ENCODE peak calls at places on chromosomes 16 and 17, in nine cellular contexts. One of them, this sample, is unnamed.

GRCh38 chr16:60463986-60464385 is 1572.3 kb downstream of the CDH8 start:
- DNase-seq in CD4-positive, alpha-beta T cell: no peak
- DNase-seq in glutamatergic neuron: no peak
- DNase-seq in AG10803: no peak
- DNase-seq in AG09309: no peak
- DNase-seq in PC-3: no peak
- DNase-seq in sigmoid colon: no peak
- DNase-seq in left ventricle myocardium inferior: no peak
- DNase-seq in GM13976: no peak
- DNase-seq in this sample: no peak

GRCh38 chr16:59039066-59039465 is 304.9 kb upstream of the GOT2 start:
- DNase-seq in left ventricle myocardium inferior: no peak
- DNase-seq in GM13976: no peak
- DNase-seq in sigmoid colon: no peak
- DNase-seq in AG09309: no peak
- DNase-seq in glutamatergic neuron: no peak
- DNase-seq in CD4-positive, alpha-beta T cell: no peak
- DNase-seq in AG10803: peak; percentile 64
- DNase-seq in PC-3: no peak
- DNase-seq in this sample: no peak

GRCh38 chr17:78805301-78805700 is 23.2 kb upstream of the CYTH1 start:
- DNase-seq in glutamatergic neuron: no peak
- DNase-seq in GM13976: no peak
- DNase-seq in left ventricle myocardium inferior: no peak
- DNase-seq in AG10803: no peak
- DNase-seq in CD4-positive, alpha-beta T cell: peak; percentile 66
- DNase-seq in sigmoid colon: no peak
- DNase-seq in PC-3: no peak
- DNase-seq in AG09309: no peak
- DNase-seq in this sample: no peak

GRCh38 chr17:4536259-4536741 is 18.9 kb downstream of the MYBBP1A start:
- DNase-seq in AG09309: no peak
- DNase-seq in GM13976: no peak
- DNase-seq in AG10803: no peak
- DNase-seq in sigmoid colon: no peak
- DNase-seq in glutamatergic neuron: peak; percentile 32
- DNase-seq in PC-3: no peak
- DNase-seq in left ventricle myocardium inferior: no peak
- DNase-seq in CD4-positive, alpha-beta T cell: no peak
- DNase-seq in this sample: no peak

GRCh38 chr17:43552229-43552837 is 6.2 kb upstream of the ETV4 start:
- DNase-seq in AG10803: no peak
- DNase-seq in PC-3: no peak
- DNase-seq in CD4-positive, alpha-beta T cell: no peak
- DNase-seq in GM13976: no peak
- DNase-seq in left ventricle myocardium inferior: no peak
- DNase-seq in AG09309: no peak
- DNase-seq in glutamatergic neuron: no peak
- DNase-seq in sigmoid colon: no peak
- DNase-seq in this sample: no peak

GRCh38 chr16:54366943-54367342 is 80.4 kb upstream of the IRX3 start:
- DNase-seq in glutamatergic neuron: no peak
- DNase-seq in AG09309: no peak
- DNase-seq in PC-3: no peak
- DNase-seq in left ventricle myocardium inferior: no peak
- DNase-seq in AG10803: no peak
- DNase-seq in GM13976: no peak
- DNase-seq in sigmoid colon: no peak
- DNase-seq in CD4-positive, alpha-beta T cell: no peak
- DNase-seq in this sample: no peak

GRCh38 chr17:49741692-49742076 is 22.2 kb downstream of the FAM117A start:
- DNase-seq in CD4-positive, alpha-beta T cell: no peak
- DNase-seq in sigmoid colon: no peak
- DNase-seq in AG09309: no peak
- DNase-seq in PC-3: no peak
- DNase-seq in left ventricle myocardium inferior: no peak
- DNase-seq in GM13976: no peak
- DNase-seq in glutamatergic neuron: no peak
- DNase-seq in AG10803: no peak
- DNase-seq in this sample: no peak

GRCh38 chr17:28407974-28408306 is 1.9 kb upstream of the SLC46A1 start:
- DNase-seq in AG10803: no peak
- DNase-seq in GM13976: no peak
- DNase-seq in CD4-positive, alpha-beta T cell: no peak
- DNase-seq in left ventricle myocardium inferior: no peak
- DNase-seq in AG09309: no peak
- DNase-seq in glutamatergic neuron: no peak
- DNase-seq in sigmoid colon: no peak
- DNase-seq in PC-3: no peak
- DNase-seq in this sample: no peak

GRCh38 chr16:88627531-88628411 is 10.6 kb upstream of the IL17C start:
- DNase-seq in PC-3: no peak
- DNase-seq in GM13976: no peak
- DNase-seq in left ventricle myocardium inferior: no peak
- DNase-seq in AG10803: no peak
- DNase-seq in AG09309: no peak
- DNase-seq in CD4-positive, alpha-beta T cell: no peak
- DNase-seq in glutamatergic neuron: no peak
- DNase-seq in sigmoid colon: no peak
- DNase-seq in this sample: no peak
- TF ChIP-seq CTCF in PC-3: no peak
- TF ChIP-seq CTCF in GM13976: no peak
- TF ChIP-seq CTCF in left ventricle myocardium inferior: no peak
- TF ChIP-seq CTCF in AG10803: no peak
- TF ChIP-seq CTCF in AG09309: no peak
- TF ChIP-seq CTCF in CD4-positive, alpha-beta T cell: no peak
- TF ChIP-seq CTCF in glutamatergic neuron: no peak
- TF ChIP-seq CTCF in sigmoid colon: no peak
- TF ChIP-seq CTCF in this sample: no peak

GRCh38 chr17:29949708-29950107 is 8.3 kb downstream of the EFCAB5 start:
- DNase-seq in AG09309: no peak
- DNase-seq in glutamatergic neuron: no peak
- DNase-seq in GM13976: no peak
- DNase-seq in AG10803: no peak
- DNase-seq in CD4-positive, alpha-beta T cell: no peak
- DNase-seq in left ventricle myocardium inferior: no peak
- DNase-seq in sigmoid colon: no peak
- DNase-seq in PC-3: no peak
- DNase-seq in this sample: no peak

GRCh38 chr17:29959658-29960337 is 18.4 kb downstream of the EFCAB5 start:
- DNase-seq in CD4-positive, alpha-beta T cell: no peak
- DNase-seq in GM13976: no peak
- DNase-seq in AG09309: no peak
- DNase-seq in left ventricle myocardium inferior: no peak
- DNase-seq in PC-3: no peak
- DNase-seq in AG10803: no peak
- DNase-seq in sigmoid colon: no peak
- DNase-seq in glutamatergic neuron: no peak
- DNase-seq in this sample: no peak

GRCh38 chr17:29958947-29959657 is 17.7 kb downstream of the EFCAB5 start:
- DNase-seq in GM13976: no peak
- DNase-seq in glutamatergic neuron: no peak
- DNase-seq in AG09309: no peak
- DNase-seq in AG10803: peak; percentile 11
- DNase-seq in left ventricle myocardium inferior: no peak
- DNase-seq in CD4-positive, alpha-beta T cell: no peak
- DNase-seq in PC-3: peak; percentile 83
- DNase-seq in sigmoid colon: no peak
- DNase-seq in this sample: no peak

GRCh38 chr17:29956225-29956624 is 14.8 kb downstream of the EFCAB5 start:
- DNase-seq in glutamatergic neuron: no peak
- DNase-seq in PC-3: no peak
- DNase-seq in left ventricle myocardium inferior: no peak
- DNase-seq in GM13976: no peak
- DNase-seq in AG10803: no peak
- DNase-seq in sigmoid colon: no peak
- DNase-seq in AG09309: no peak
- DNase-seq in CD4-positive, alpha-beta T cell: no peak
- DNase-seq in this sample: no peak

GRCh38 chr17:29954405-29954804 is 13.0 kb downstream of the EFCAB5 start:
- DNase-seq in CD4-positive, alpha-beta T cell: no peak
- DNase-seq in GM13976: no peak
- DNase-seq in PC-3: no peak
- DNase-seq in AG10803: no peak
- DNase-seq in sigmoid colon: no peak
- DNase-seq in glutamatergic neuron: no peak
- DNase-seq in left ventricle myocardium inferior: no peak
- DNase-seq in AG09309: no peak
- DNase-seq in this sample: no peak
- TF ChIP-seq CTCF in CD4-positive, alpha-beta T cell: no peak
- TF ChIP-seq CTCF in GM13976: no peak
- TF ChIP-seq CTCF in PC-3: no peak
- TF ChIP-seq CTCF in AG10803: peak; percentile 12
- TF ChIP-seq CTCF in sigmoid colon: no peak
- TF ChIP-seq CTCF in glutamatergic neuron: no peak
- TF ChIP-seq CTCF in left ventricle myocardium inferior: no peak
- TF ChIP-seq CTCF in AG09309: peak; percentile 21
- TF ChIP-seq CTCF in this sample: peak; percentile 8

GRCh38 chr17:47618416-47618815 is 31.3 kb upstream of the KPNB1 start:
- DNase-seq in AG10803: peak; percentile 14
- DNase-seq in AG09309: no peak
- DNase-seq in CD4-positive, alpha-beta T cell: no peak
- DNase-seq in sigmoid colon: no peak
- DNase-seq in GM13976: no peak
- DNase-seq in left ventricle myocardium inferior: no peak
- DNase-seq in PC-3: peak; percentile 61
- DNase-seq in glutamatergic neuron: no peak
- DNase-seq in this sample: no peak

GRCh38 chr17:47624727-47625068 is 25.0 kb upstream of the KPNB1 start:
- DNase-seq in PC-3: no peak
- DNase-seq in AG10803: no peak
- DNase-seq in glutamatergic neuron: no peak
- DNase-seq in AG09309: no peak
- DNase-seq in GM13976: no peak
- DNase-seq in left ventricle myocardium inferior: no peak
- DNase-seq in sigmoid colon: no peak
- DNase-seq in CD4-positive, alpha-beta T cell: no peak
- DNase-seq in this sample: no peak

GRCh38 chr17:47622179-47622549 is 27.6 kb upstream of the KPNB1 start:
- DNase-seq in GM13976: no peak
- DNase-seq in PC-3: no peak
- DNase-seq in AG09309: no peak
- DNase-seq in CD4-positive, alpha-beta T cell: no peak
- DNase-seq in AG10803: no peak
- DNase-seq in sigmoid colon: no peak
- DNase-seq in glutamatergic neuron: no peak
- DNase-seq in left ventricle myocardium inferior: no peak
- DNase-seq in this sample: no peak

GRCh38 chr17:47620503-47621245 is 29.0 kb upstream of the KPNB1 start:
- DNase-seq in AG09309: no peak
- DNase-seq in PC-3: peak; percentile 55
- DNase-seq in AG10803: no peak
- DNase-seq in CD4-positive, alpha-beta T cell: no peak
- DNase-seq in left ventricle myocardium inferior: no peak
- DNase-seq in glutamatergic neuron: no peak
- DNase-seq in sigmoid colon: no peak
- DNase-seq in GM13976: no peak
- DNase-seq in this sample: no peak

GRCh38 chr17:47621293-47622178 is 28.2 kb upstream of the KPNB1 start:
- DNase-seq in CD4-positive, alpha-beta T cell: no peak
- DNase-seq in GM13976: no peak
- DNase-seq in AG10803: peak; percentile 87
- DNase-seq in sigmoid colon: peak; percentile 71
- DNase-seq in PC-3: peak; percentile 98
- DNase-seq in glutamatergic neuron: no peak
- DNase-seq in left ventricle myocardium inferior: no peak
- DNase-seq in AG09309: peak; percentile 69
- DNase-seq in this sample: peak; percentile 30
- TF ChIP-seq CTCF in CD4-positive, alpha-beta T cell: no peak
- TF ChIP-seq CTCF in GM13976: no peak
- TF ChIP-seq CTCF in AG10803: no peak
- TF ChIP-seq CTCF in sigmoid colon: no peak
- TF ChIP-seq CTCF in PC-3: peak; percentile 48
- TF ChIP-seq CTCF in glutamatergic neuron: no peak
- TF ChIP-seq CTCF in left ventricle myocardium inferior: no peak
- TF ChIP-seq CTCF in AG09309: peak; percentile 2
- TF ChIP-seq CTCF in this sample: no peak

GRCh38 chr17:42180411-42180921 is 476 bp downstream of the KCNH4 start:
- DNase-seq in CD4-positive, alpha-beta T cell: no peak
- DNase-seq in sigmoid colon: no peak
- DNase-seq in left ventricle myocardium inferior: no peak
- DNase-seq in AG09309: no peak
- DNase-seq in AG10803: no peak
- DNase-seq in PC-3: no peak
- DNase-seq in GM13976: no peak
- DNase-seq in glutamatergic neuron: no peak
- DNase-seq in this sample: no peak

GRCh38 chr17:42179911-42180410 is 981 bp downstream of the KCNH4 start:
- DNase-seq in CD4-positive, alpha-beta T cell: no peak
- DNase-seq in left ventricle myocardium inferior: peak; percentile 25
- DNase-seq in AG10803: peak; percentile 21
- DNase-seq in sigmoid colon: no peak
- DNase-seq in glutamatergic neuron: peak; percentile 51
- DNase-seq in PC-3: no peak
- DNase-seq in GM13976: peak; percentile 70
- DNase-seq in AG09309: no peak
- DNase-seq in this sample: no peak

GRCh38 chr17:42179335-42179734 is 1.6 kb downstream of the KCNH4 start:
- DNase-seq in AG10803: no peak
- DNase-seq in PC-3: no peak
- DNase-seq in GM13976: no peak
- DNase-seq in glutamatergic neuron: no peak
- DNase-seq in AG09309: no peak
- DNase-seq in sigmoid colon: no peak
- DNase-seq in CD4-positive, alpha-beta T cell: no peak
- DNase-seq in left ventricle myocardium inferior: no peak
- DNase-seq in this sample: no peak

GRCh38 chr17:42181851-42182207 is 887 bp upstream of the KCNH4 start:
- DNase-seq in glutamatergic neuron: no peak
- DNase-seq in sigmoid colon: no peak
- DNase-seq in CD4-positive, alpha-beta T cell: no peak
- DNase-seq in GM13976: no peak
- DNase-seq in AG10803: no peak
- DNase-seq in PC-3: no peak
- DNase-seq in AG09309: no peak
- DNase-seq in left ventricle myocardium inferior: no peak
- DNase-seq in this sample: no peak

DNA sequence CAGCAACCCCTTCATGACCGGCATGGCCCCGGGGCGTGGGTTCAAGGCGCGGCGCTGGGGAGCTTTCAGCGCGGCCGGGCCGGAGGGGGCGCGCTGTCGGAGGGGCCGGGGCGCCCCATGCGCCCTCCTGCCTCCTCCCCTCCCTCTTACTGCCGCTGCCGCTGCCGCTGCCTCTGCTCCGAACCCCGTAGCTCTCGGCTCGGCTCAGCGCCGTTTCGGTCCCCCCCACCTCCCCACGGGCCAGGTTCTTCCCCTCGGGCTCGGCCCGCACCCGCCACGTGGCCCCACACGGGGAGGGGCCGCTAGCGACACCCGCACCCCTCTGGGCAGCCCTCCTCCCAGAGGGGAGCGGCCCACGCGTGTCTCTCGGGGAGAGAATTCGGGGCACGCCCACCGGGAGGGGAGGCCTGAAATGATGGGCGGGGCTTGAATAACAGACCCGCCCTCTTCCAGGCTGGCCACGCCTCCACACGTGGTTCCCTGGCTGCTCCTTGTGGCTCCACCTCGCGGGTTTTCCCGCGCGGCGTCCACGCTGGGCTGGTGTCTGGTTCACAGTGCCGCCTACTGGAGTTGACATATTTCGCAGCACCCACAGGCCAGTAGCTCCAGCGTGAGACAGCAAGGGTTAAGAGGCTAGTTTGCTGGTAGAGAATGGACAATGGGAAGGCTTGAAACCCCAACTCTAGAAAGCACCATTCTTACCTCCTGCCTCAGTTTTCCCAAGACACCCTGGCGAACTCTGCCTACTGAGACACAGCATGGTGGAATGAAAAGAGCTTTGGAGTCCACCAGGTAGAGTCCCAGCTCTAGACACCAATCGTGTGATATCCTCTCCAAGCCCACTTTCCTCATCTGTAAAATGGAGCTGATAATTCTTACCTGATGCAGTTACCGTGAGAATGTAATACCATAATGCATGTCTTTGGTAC is at the start of gene KCNH4:
- DNase-seq in AG10803: peak; percentile 58
- DNase-seq in PC-3: no peak
- DNase-seq in sigmoid colon: peak; percentile 79
- DNase-seq in CD4-positive, alpha-beta T cell: peak; percentile 68
- DNase-seq in GM13976: peak; percentile 95
- DNase-seq in left ventricle myocardium inferior: peak; percentile 82
- DNase-seq in glutamatergic neuron: peak; percentile 82
- DNase-seq in AG09309: peak; percentile 16
- DNase-seq in this sample: peak; percentile 15
- TF ChIP-seq CTCF in AG10803: peak; percentile 48
- TF ChIP-seq CTCF in PC-3: no peak
- TF ChIP-seq CTCF in sigmoid colon: peak; percentile 19
- TF ChIP-seq CTCF in CD4-positive, alpha-beta T cell: no peak
- TF ChIP-seq CTCF in GM13976: peak; percentile 85
- TF ChIP-seq CTCF in left ventricle myocardium inferior: peak; percentile 65
- TF ChIP-seq CTCF in glutamatergic neuron: peak; percentile 32
- TF ChIP-seq CTCF in AG09309: peak; percentile 62
- TF ChIP-seq CTCF in this sample: peak; percentile 38